ENCODE peak calls at places on chromosomes 12 and 14, in nine cellular contexts. Y, G, I, T, A, D, X, Q and C are unnamed samples.
A peak's percentile ranks its signal among the peaks of the same experiment; 100 is the strongest.

GRCh38 chr12:105060715-105061378 is 23.4 kb downstream of the ALDH1L2 start:
- DNase-seq in Y (no peak), Q (no peak), T (no peak), G (no peak), I (no peak), A (no peak), D (no peak), X (no peak), C (no peak)

GRCh38 chr14:40599726-40600125 is 1007.0 kb upstream of the LRFN5 start:
- DNase-seq in I (peak; percentile 2), G (no peak), T (no peak), A (no peak), Q (no peak), D (no peak), X (no peak), Y (no peak), C (no peak)

GRCh38 chr14:95896628-95897027 is 20.0 kb downstream of the TUNAR start:
- DNase-seq in T (no peak), Q (no peak), I (no peak), X (no peak), G (no peak), D (no peak), Y (no peak), A (no peak), C (no peak)

GRCh38 chr12:132170637-132171292 is 26.5 kb downstream of the NOC4L start:
- DNase-seq in G (no peak), T (no peak), X (no peak), Y (no peak), I (no peak), D (no peak), Q (no peak), A (no peak), C (no peak)

GRCh38 chr12:130303781-130304180 is 33.9 kb upstream of the PIWIL1 start:
- DNase-seq in I (no peak), G (no peak), Y (no peak), Q (no peak), A (no peak), T (no peak), D (no peak), X (no peak), C (no peak)

GRCh38 chr12:130838284-130838950 is 633 bp downstream of the STX2 start:
- DNase-seq in I (peak; percentile 64), T (peak; percentile 31), A (peak; percentile 33), Y (peak; percentile 19), G (peak; percentile 24), X (peak; percentile 40), D (peak; percentile 34), Q (peak; percentile 54), C (no peak)

GRCh38 chr12:50127546-50127945 is 15.5 kb downstream of the COX14 start:
- DNase-seq in I (no peak), A (no peak), T (peak; percentile 31), Q (no peak), X (no peak), D (no peak), G (no peak), Y (no peak), C (no peak)

GRCh38 chr12:121057794-121058193 is 18.7 kb upstream of the OASL start:
- DNase-seq in Q (no peak), T (no peak), Y (no peak), A (no peak), X (no peak), I (no peak), G (no peak), D (no peak), C (peak; percentile 11)

GRCh38 chr12:115910057-115910456 is 367.4 kb downstream of the MED13L start:
- DNase-seq in Y (no peak), X (no peak), I (no peak), T (no peak), A (no peak), G (no peak), Q (no peak), D (no peak), C (no peak)

GRCh38 chr14:93744176-93744575 is 44.1 kb downstream of the PRIMA1 start:
- DNase-seq in A (no peak), X (no peak), Q (no peak), G (no peak), T (no peak), Y (no peak), I (no peak), D (no peak), C (no peak)